ENCODE peak calls at places on chromosomes 16 and 17, in eight cellular contexts. V is GM23338, S is SJSA1, R is mucosa of descending colon, M is IMR-90, G is A549, D is breast epithelium, K is thoracic aorta. C is an unnamed sample.

GRCh38 chr17:14143678-14144077 is 74.4 kb downstream of the COX10 start:
- DNase-seq in V (no peak), S (no peak), R (no peak), M (peak; percentile 15), G (no peak), D (no peak), K (no peak), C (no peak)

GRCh38 chr17:4679652-4680051 is 24.3 kb downstream of the PELP1 start:
- DNase-seq in V (no peak), S (no peak), R (no peak), M (peak; percentile 79), G (peak; percentile 68), D (no peak), K (no peak), C (no peak)

GRCh38 chr17:6556121-6557039 is at the start of gene PITPNM3:
- DNase-seq in V (peak; percentile 66), S (no peak), R (peak; percentile 48), M (no peak), G (no peak), D (no peak), K (no peak), C (peak; percentile 58)

GRCh38 chr17:55726440-55726839 is 3.8 kb upstream of the TMEM100 start:
- DNase-seq in V (no peak), S (peak; percentile 71), R (no peak), M (peak; percentile 91), G (peak; percentile 34), D (no peak), K (peak; percentile 28), C (peak; percentile 54)

GRCh38 chr17:73262676-73263642 is 1.3 kb upstream of the CPSF4L start:
- DNase-seq in V (peak; percentile 54), S (no peak), R (no peak), M (no peak), G (no peak), D (no peak), K (no peak), C (no peak)

GRCh38 chr16:77336637-77337036 is 98.2 kb downstream of the ADAMTS18 start:
- DNase-seq in V (peak; percentile 46), S (no peak), R (no peak), M (no peak), G (no peak), D (no peak), K (no peak), C (no peak)

GRCh38 chr16:608019-608418 is 18.2 kb downstream of the RAB40C start:
- DNase-seq in V (no peak), S (no peak), R (no peak), M (no peak), G (no peak), D (no peak), K (no peak), C (no peak)

GRCh38 chr17:164536-165235 is 16.8 kb downstream of the DOC2B start:
- DNase-seq in V (peak; percentile 68), S (no peak), R (peak; percentile 36), M (peak; percentile 43), G (peak; percentile 65), D (no peak), K (no peak), C (peak; percentile 30)

GRCh38 chr16:6836771-6837170 is 495.9 kb upstream of the RBFOX1 start:
- DNase-seq in V (no peak), S (no peak), R (no peak), M (no peak), G (no peak), D (no peak), K (no peak), C (no peak)

GRCh38 chr17:78724544-78724943 is 57.5 kb downstream of the CYTH1 start:
- DNase-seq in V (peak; percentile 51), S (no peak), R (no peak), M (no peak), G (no peak), D (peak; percentile 64), K (no peak), C (peak; percentile 86)

GRCh38 chr17:30229012-30229411 is 6.5 kb downstream of the SLC6A4 start:
- DNase-seq in V (no peak), S (no peak), R (no peak), M (no peak), G (no peak), D (no peak), K (no peak), C (no peak)

GRCh38 chr16:72198641-72199250 is 26.8 kb upstream of the PMFBP1 start:
- DNase-seq in V (peak; percentile 38), S (no peak), R (no peak), M (no peak), G (no peak), D (no peak), K (no peak), C (no peak)

DNA sequence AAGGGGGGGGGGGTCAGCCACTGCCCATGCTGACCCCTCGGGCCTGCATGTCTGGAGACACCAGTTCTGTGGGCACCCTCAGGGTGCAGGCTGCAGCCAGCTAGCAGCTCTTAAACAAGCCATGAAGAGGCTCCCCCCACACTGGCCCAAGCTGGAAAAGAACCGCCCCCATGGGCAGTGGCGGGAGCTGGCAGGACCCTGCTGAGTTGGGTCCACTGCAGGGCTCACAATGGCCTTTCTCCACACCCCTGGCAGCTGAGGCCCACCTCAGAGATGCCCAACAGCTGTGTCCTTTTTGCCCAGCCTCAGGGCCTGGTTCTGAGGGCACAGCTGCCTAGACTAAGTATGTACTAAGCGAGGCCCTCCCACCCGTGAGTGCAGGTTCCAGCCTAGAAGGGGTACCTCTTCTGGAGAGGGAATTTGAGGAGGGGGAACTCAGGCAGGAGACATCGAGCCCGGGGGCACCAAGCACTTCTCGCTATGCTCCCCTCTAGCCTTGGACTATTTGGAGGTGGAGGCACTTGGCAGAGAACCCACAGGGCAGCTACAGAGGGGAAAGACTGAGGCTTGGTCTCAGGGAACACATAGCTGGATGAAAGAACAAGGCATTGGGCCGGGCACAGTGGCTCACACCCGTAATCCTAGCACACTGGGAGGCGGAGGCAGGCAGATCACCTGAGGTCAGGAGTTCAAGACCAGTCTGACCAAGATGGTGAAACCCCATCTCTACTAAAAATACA is 3.2 kb downstream of the THRA start:
- DNase-seq in V (no peak), S (no peak), R (no peak), M (no peak), G (no peak), D (no peak), K (no peak), C (peak; percentile 54)
- H3K4me1 ChIP-seq in V (peaks cover 56% of the 10 kb centered on the region), S (peaks cover 57% of the 10 kb centered on the region), R (peaks cover 62% of the 10 kb centered on the region), M (peaks cover 48% of the 10 kb centered on the region), G (peaks cover 67% of the 10 kb centered on the region), D (peaks cover 19% of the 10 kb centered on the region), K (peaks cover 74% of the 10 kb centered on the region), C (peaks cover 70% of the 10 kb centered on the region)

GRCh38 chr16:8689686-8690085 is 15.3 kb downstream of the ABAT start:
- DNase-seq in V (no peak), S (no peak), R (no peak), M (no peak), G (no peak), D (no peak), K (no peak), C (no peak)

GRCh38 chr16:8691728-8692127 is 17.3 kb downstream of the ABAT start:
- DNase-seq in V (no peak), S (no peak), R (no peak), M (no peak), G (no peak), D (no peak), K (no peak), C (no peak)

GRCh38 chr16:8696880-8697279 is 22.5 kb downstream of the ABAT start:
- DNase-seq in V (no peak), S (no peak), R (no peak), M (no peak), G (no peak), D (no peak), K (no peak), C (no peak)

GRCh38 chr16:8697965-8698364 is 23.5 kb downstream of the ABAT start:
- DNase-seq in V (no peak), S (no peak), R (no peak), M (no peak), G (no peak), D (no peak), K (no peak), C (no peak)

DNA sequence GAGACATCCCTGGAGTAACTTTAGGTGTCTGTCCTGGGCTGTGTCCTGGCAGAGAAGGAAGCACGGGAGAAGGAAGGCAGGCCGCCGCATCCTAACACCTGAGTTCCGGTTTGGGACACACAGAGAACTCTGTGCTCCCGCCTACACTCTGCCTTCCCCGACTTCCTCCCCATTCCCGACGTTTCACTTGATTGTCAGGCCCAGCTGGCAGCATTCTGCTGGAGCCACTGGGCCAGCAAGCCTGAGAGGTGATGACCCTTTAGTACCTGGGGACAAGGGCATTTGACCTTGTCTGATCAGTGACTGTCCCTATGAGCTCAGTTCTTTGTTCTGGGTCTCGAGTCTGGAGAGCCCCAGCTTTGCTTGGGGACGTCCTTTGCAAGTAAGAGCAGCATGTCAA is 20.4 kb downstream of the ABAT start:
- DNase-seq in V (no peak), S (no peak), R (no peak), M (no peak), G (no peak), D (no peak), K (no peak), C (no peak)
- H3K4me1 ChIP-seq in V (no peaks in the 10 kb centered on the region), S (no peaks in the 10 kb centered on the region), R (no peaks in the 10 kb centered on the region), M (no peaks in the 10 kb centered on the region), G (no peaks in the 10 kb centered on the region), D (no peaks in the 10 kb centered on the region), K (no peaks in the 10 kb centered on the region), C (no peaks in the 10 kb centered on the region)

DNA sequence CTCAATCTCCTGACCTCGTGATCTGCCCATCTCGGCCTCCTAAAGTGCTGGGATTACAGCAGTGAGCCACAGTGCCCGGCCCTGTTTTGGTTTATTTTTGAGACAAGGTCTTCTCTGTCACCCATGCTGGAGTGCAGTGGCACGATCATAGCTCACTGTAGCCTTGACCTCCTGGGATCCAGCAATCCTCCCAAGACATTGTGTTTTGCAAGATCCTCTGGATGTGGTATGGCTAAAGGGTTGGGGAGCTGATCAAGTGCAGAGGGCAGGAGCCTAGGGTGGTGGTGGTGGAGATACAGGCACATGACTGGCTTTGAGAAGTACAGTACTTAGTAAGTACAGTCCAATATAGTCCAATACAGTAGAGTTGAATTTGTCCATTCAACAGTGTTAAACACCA is 16.6 kb upstream of the TNS4 start:
- DNase-seq in V (no peak), S (no peak), R (no peak), M (no peak), G (peak; percentile 30), D (no peak), K (no peak), C (no peak)
- H3K4me1 ChIP-seq in V (peaks cover 5% of the 10 kb centered on the region), S (peaks cover 55% of the 10 kb centered on the region), R (peaks cover 23% of the 10 kb centered on the region), M (peaks cover 27% of the 10 kb centered on the region), G (peaks cover 79% of the 10 kb centered on the region), D (peaks cover 8% of the 10 kb centered on the region), K (no peaks in the 10 kb centered on the region), C (peaks cover 2% of the 10 kb centered on the region)

GRCh38 chr17:28938552-28938951 is 12.8 kb downstream of the PHF12 start:
- DNase-seq in V (no peak), S (no peak), R (no peak), M (no peak), G (no peak), D (no peak), K (no peak), C (peak; percentile 49)

GRCh38 chr17:28940142-28940541 is 11.2 kb downstream of the PHF12 start:
- DNase-seq in V (no peak), S (no peak), R (no peak), M (no peak), G (no peak), D (no peak), K (no peak), C (no peak)

GRCh38 chr17:28940675-28941074 is 10.6 kb downstream of the PHF12 start:
- DNase-seq in V (no peak), S (no peak), R (no peak), M (no peak), G (no peak), D (no peak), K (no peak), C (peak; percentile 65)

GRCh38 chr17:28942925-28943324 is 8.4 kb downstream of the PHF12 start:
- DNase-seq in V (no peak), S (no peak), R (no peak), M (no peak), G (no peak), D (no peak), K (no peak), C (no peak)

GRCh38 chr17:28941251-28941650 is 10.1 kb downstream of the PHF12 start:
- DNase-seq in V (no peak), S (no peak), R (no peak), M (no peak), G (no peak), D (no peak), K (no peak), C (no peak)
- H3K4me1 ChIP-seq in V (peaks cover 50% of the 10 kb centered on the region), S (peaks cover 19% of the 10 kb centered on the region), R (peaks cover 19% of the 10 kb centered on the region), M (peaks cover 22% of the 10 kb centered on the region), G (peaks cover 23% of the 10 kb centered on the region), D (no peaks in the 10 kb centered on the region), K (peaks cover 68% of the 10 kb centered on the region), C (peaks cover 50% of the 10 kb centered on the region)